ENCODE peak calls at places on chromosomes 4 and X, in seven cellular contexts. A, R, B, W, E, P and T are unnamed samples.
A peak's percentile ranks its signal among the peaks of the same experiment; 100 is the strongest.

GRCh38 chrX:149571770-149572169 is 15.5 kb downstream of the MAGEA9B start:
- DNase-seq in R (no peak), A (no peak), E (no peak), P (no peak), B (no peak), W (no peak), T (no peak)

GRCh38 chr4:183758735-183759447 is 99.8 kb downstream of the TRAPPC11 start:
- DNase-seq in A (no peak), P (no peak), E (no peak), R (no peak), B (no peak), W (no peak), T (no peak)

GRCh38 chr4:103303011-103303410 is 104.9 kb upstream of the CENPE start:
- DNase-seq in A (no peak), W (no peak), B (no peak), E (no peak), P (no peak), R (no peak), T (no peak)

GRCh38 chrX:74249963-74250362 is 54.0 kb upstream of the ZCCHC13 start:
- DNase-seq in A (no peak), B (no peak), W (no peak), R (no peak), E (no peak), P (no peak), T (peak; percentile 15)

GRCh38 chrX:71618303-71618721 is at the start of gene CXCR3:
- DNase-seq in W (no peak), A (no peak), B (no peak), P (no peak), R (no peak), E (no peak), T (no peak)

GRCh38 chr4:127959794-127960193 is 5.2 kb downstream of the MFSD8 start:
- DNase-seq in E (peak; percentile 6), P (no peak), R (no peak), B (no peak), W (no peak), A (no peak), T (no peak)

GRCh38 chr4:68465058-68465457 is 17.8 kb downstream of the TMPRSS11E start:
- DNase-seq in W (no peak), R (no peak), E (no peak), B (no peak), P (no peak), A (no peak), T (no peak)

GRCh38 chrX:42096262-42096939 is 173.0 kb upstream of the CASK start:
- DNase-seq in W (no peak), P (no peak), A (no peak), E (peak; percentile 96), R (peak; percentile 2), B (no peak), T (peak; percentile 51)

GRCh38 chr4:26360273-26360672 is 39.5 kb downstream of the RBPJ start:
- DNase-seq in R (no peak), A (no peak), W (no peak), P (no peak), E (no peak), B (no peak), T (no peak)

GRCh38 chr4:76872556-76872955 is 25.4 kb downstream of the SOWAHB start:
- DNase-seq in R (no peak), W (no peak), P (no peak), A (no peak), E (no peak), B (no peak), T (no peak)

GRCh38 chr4:125132281-125132680 is 182.5 kb upstream of the FAT4 start:
- DNase-seq in E (no peak), R (no peak), A (no peak), W (no peak), P (no peak), B (no peak), T (no peak)

GRCh38 chr4:182391111-182391684 is 148.0 kb downstream of the TENM3 start:
- DNase-seq in A (no peak), E (no peak), R (no peak), B (no peak), W (no peak), P (no peak), T (no peak)

GRCh38 chr4:925171-925570 is 6.9 kb downstream of the GAK start:
- DNase-seq in E (no peak), W (no peak), P (no peak), B (no peak), R (no peak), A (no peak), T (no peak)
- H3K4me1 ChIP-seq in E (peaks cover 14% of the 10 kb centered on the region), W (peaks cover 30% of the 10 kb centered on the region), P (no peaks in the 10 kb centered on the region), B (peaks cover 47% of the 10 kb centered on the region), R (no peaks in the 10 kb centered on the region), A (no peaks in the 10 kb centered on the region), T (no peaks in the 10 kb centered on the region)

GRCh38 chrX:96837808-96838207 is 45.9 kb upstream of the RPA4 start:
- DNase-seq in R (no peak), P (no peak), E (peak; percentile 8), A (no peak), B (no peak), W (no peak), T (no peak)

GRCh38 chrX:96833333-96833732 is 50.4 kb upstream of the RPA4 start:
- DNase-seq in B (no peak), P (no peak), A (no peak), R (no peak), W (no peak), E (peak; percentile 31), T (no peak)

GRCh38 chrX:96835660-96836289 is 47.9 kb upstream of the RPA4 start:
- DNase-seq in B (no peak), P (no peak), R (no peak), E (no peak), W (no peak), A (no peak), T (no peak)

GRCh38 chrX:96834137-96834536 is 49.6 kb upstream of the RPA4 start:
- DNase-seq in W (no peak), R (no peak), B (no peak), E (no peak), A (no peak), P (no peak), T (no peak)
- TF ChIP-seq POLR2A in W (no peak), R (no peak), B (no peak), E (no peak), A (no peak), P (no peak), T (no peak)

GRCh38 chr4:23388699-23389395 is 501.0 kb downstream of the PPARGC1A start:
- DNase-seq in B (no peak), A (no peak), W (no peak), R (no peak), P (no peak), E (no peak), T (no peak)
- H3K4me1 ChIP-seq in B (no peaks in the 10 kb centered on the region), A (no peaks in the 10 kb centered on the region), W (no peaks in the 10 kb centered on the region), R (no peaks in the 10 kb centered on the region), P (no peaks in the 10 kb centered on the region), E (no peaks in the 10 kb centered on the region), T (no peaks in the 10 kb centered on the region)

DNA sequence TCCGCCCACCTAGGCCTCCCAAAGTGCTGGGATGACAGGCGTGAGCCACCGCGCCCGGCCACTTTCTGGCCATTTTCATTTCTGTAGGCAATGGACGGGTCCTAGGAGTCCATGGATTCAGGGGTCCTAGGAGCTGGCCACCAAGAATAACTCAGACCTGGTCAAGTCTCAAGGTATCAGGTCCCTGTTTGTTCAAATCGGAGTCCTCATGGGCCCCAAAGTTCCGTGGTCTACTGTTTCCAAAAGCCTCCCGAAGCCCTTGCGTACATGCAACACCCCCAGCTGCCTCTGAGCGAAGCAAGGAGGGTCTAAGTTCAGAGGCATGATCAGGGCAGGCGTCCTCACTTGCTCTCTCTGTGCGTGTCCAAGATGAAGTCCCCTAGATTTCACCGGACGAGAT is 30.1 kb downstream of the P2RY8 start:
- DNase-seq in A (no peak), W (no peak), R (no peak), E (no peak), P (no peak), B (peak; percentile 26), T (no peak)
- TF ChIP-seq POLR2A in A (no peak), W (no peak), R (no peak), E (no peak), P (no peak), B (no peak), T (no peak)

GRCh38 chr4:2246384-2247127 is 4.6 kb upstream of the HAUS3 start:
- DNase-seq in A (no peak), P (peak; percentile 15), E (no peak), W (no peak), B (no peak), R (no peak), T (no peak)

GRCh38 chr4:2248044-2248780 is 6.3 kb upstream of the HAUS3 start:
- DNase-seq in R (no peak), P (peak; percentile 15), A (no peak), B (peak; percentile 53), W (no peak), E (no peak), T (no peak)

GRCh38 chr4:2248821-2249261 is 6.9 kb upstream of the HAUS3 start:
- DNase-seq in E (no peak), B (no peak), W (no peak), R (no peak), A (peak; percentile 11), P (no peak), T (no peak)

GRCh38 chr4:2245787-2246275 is 3.9 kb upstream of the HAUS3 start:
- DNase-seq in R (no peak), P (no peak), A (no peak), E (no peak), W (no peak), B (no peak), T (no peak)

GRCh38 chr4:2247128-2248043 is 5.5 kb upstream of the HAUS3 start:
- DNase-seq in W (no peak), R (no peak), B (peak; percentile 61), E (no peak), P (peak; percentile 15), A (no peak), T (no peak)
- H3K4me1 ChIP-seq in W (peaks cover 13% of the 10 kb centered on the region), R (peaks cover 17% of the 10 kb centered on the region), B (peaks cover 12% of the 10 kb centered on the region), E (peaks cover 3% of the 10 kb centered on the region), P (no peaks in the 10 kb centered on the region), A (no peaks in the 10 kb centered on the region), T (peaks cover 1% of the 10 kb centered on the region)